ENCODE peak calls at places on chromosomes 6 and 20, in eight cellular contexts. One of them, this sample, is unnamed.

GRCh38 chr20:59820204-59821041 is 113.0 kb downstream of the SYCP2 start:
- DNase-seq in right cardiac atrium: peak
- DNase-seq in stimulated activated CD4-positive, alpha-beta T cell treated with anti-CD3 and anti-CD28 coated beads, Interleukin-1b, Interleukin-23, amount 100 ng/mL, for 1 hour: no peak
- DNase-seq in HTR-8/SVneo: no peak
- DNase-seq in KG1: no peak
- DNase-seq in tibial nerve: peak
- DNase-seq in naive thymus-derived CD8-positive, alpha-beta T cell: no peak
- DNase-seq in heart right ventricle: peak
- DNase-seq in this sample: no peak

GRCh38 chr6:158143700-158144099 is 24.4 kb downstream of the SERAC1 start:
- DNase-seq in right cardiac atrium: no peak
- DNase-seq in stimulated activated CD4-positive, alpha-beta T cell treated with anti-CD3 and anti-CD28 coated beads, Interleukin-1b, Interleukin-23, amount 100 ng/mL, for 1 hour: no peak
- DNase-seq in HTR-8/SVneo: no peak
- DNase-seq in KG1: no peak
- DNase-seq in tibial nerve: no peak
- DNase-seq in naive thymus-derived CD8-positive, alpha-beta T cell: no peak
- DNase-seq in heart right ventricle: no peak
- DNase-seq in this sample: no peak

GRCh38 chr6:95517004-95517403 is 60.3 kb upstream of the MANEA start:
- DNase-seq in right cardiac atrium: no peak
- DNase-seq in stimulated activated CD4-positive, alpha-beta T cell treated with anti-CD3 and anti-CD28 coated beads, Interleukin-1b, Interleukin-23, amount 100 ng/mL, for 1 hour: no peak
- DNase-seq in HTR-8/SVneo: no peak
- DNase-seq in KG1: no peak
- DNase-seq in tibial nerve: no peak
- DNase-seq in naive thymus-derived CD8-positive, alpha-beta T cell: no peak
- DNase-seq in heart right ventricle: no peak
- DNase-seq in this sample: no peak

GRCh38 chr20:41854765-41855164 is 236.6 kb upstream of the CHD6 start:
- DNase-seq in right cardiac atrium: no peak
- DNase-seq in stimulated activated CD4-positive, alpha-beta T cell treated with anti-CD3 and anti-CD28 coated beads, Interleukin-1b, Interleukin-23, amount 100 ng/mL, for 1 hour: no peak
- DNase-seq in HTR-8/SVneo: no peak
- DNase-seq in KG1: no peak
- DNase-seq in tibial nerve: no peak
- DNase-seq in naive thymus-derived CD8-positive, alpha-beta T cell: no peak
- DNase-seq in heart right ventricle: no peak
- DNase-seq in this sample: no peak

GRCh38 chr20:36895036-36895435 is 19.1 kb downstream of the TLDC2 start:
- DNase-seq in right cardiac atrium: no peak
- DNase-seq in stimulated activated CD4-positive, alpha-beta T cell treated with anti-CD3 and anti-CD28 coated beads, Interleukin-1b, Interleukin-23, amount 100 ng/mL, for 1 hour: no peak
- DNase-seq in HTR-8/SVneo: no peak
- DNase-seq in KG1: no peak
- DNase-seq in tibial nerve: no peak
- DNase-seq in naive thymus-derived CD8-positive, alpha-beta T cell: no peak
- DNase-seq in heart right ventricle: no peak
- DNase-seq in this sample: no peak

GRCh38 chr6:93423542-93423941 is 4.2 kb upstream of the EPHA7 start:
- DNase-seq in right cardiac atrium: peak
- DNase-seq in stimulated activated CD4-positive, alpha-beta T cell treated with anti-CD3 and anti-CD28 coated beads, Interleukin-1b, Interleukin-23, amount 100 ng/mL, for 1 hour: no peak
- DNase-seq in HTR-8/SVneo: no peak
- DNase-seq in KG1: no peak
- DNase-seq in tibial nerve: no peak
- DNase-seq in naive thymus-derived CD8-positive, alpha-beta T cell: no peak
- DNase-seq in heart right ventricle: no peak
- DNase-seq in this sample: no peak

GRCh38 chr6:168530653-168531071 is 89.7 kb downstream of the SMOC2 start:
- DNase-seq in right cardiac atrium: no peak
- DNase-seq in stimulated activated CD4-positive, alpha-beta T cell treated with anti-CD3 and anti-CD28 coated beads, Interleukin-1b, Interleukin-23, amount 100 ng/mL, for 1 hour: no peak
- DNase-seq in HTR-8/SVneo: no peak
- DNase-seq in KG1: no peak
- DNase-seq in tibial nerve: no peak
- DNase-seq in naive thymus-derived CD8-positive, alpha-beta T cell: no peak
- DNase-seq in heart right ventricle: no peak
- DNase-seq in this sample: no peak

GRCh38 chr20:62925420-62926228 is 681 bp downstream of the DIDO1 start:
- DNase-seq in right cardiac atrium: peak
- DNase-seq in stimulated activated CD4-positive, alpha-beta T cell treated with anti-CD3 and anti-CD28 coated beads, Interleukin-1b, Interleukin-23, amount 100 ng/mL, for 1 hour: no peak
- DNase-seq in HTR-8/SVneo: no peak
- DNase-seq in KG1: peak
- DNase-seq in tibial nerve: no peak
- DNase-seq in naive thymus-derived CD8-positive, alpha-beta T cell: peak
- DNase-seq in heart right ventricle: no peak
- DNase-seq in this sample: no peak

GRCh38 chr6:139820191-139820590 is 445.7 kb upstream of the CITED2 start:
- DNase-seq in right cardiac atrium: no peak
- DNase-seq in stimulated activated CD4-positive, alpha-beta T cell treated with anti-CD3 and anti-CD28 coated beads, Interleukin-1b, Interleukin-23, amount 100 ng/mL, for 1 hour: no peak
- DNase-seq in HTR-8/SVneo: peak
- DNase-seq in KG1: no peak
- DNase-seq in tibial nerve: no peak
- DNase-seq in naive thymus-derived CD8-positive, alpha-beta T cell: no peak
- DNase-seq in heart right ventricle: no peak
- DNase-seq in this sample: no peak

GRCh38 chr20:21396921-21397340 is 395 bp downstream of the NKX2-4 start:
- DNase-seq in right cardiac atrium: peak
- DNase-seq in stimulated activated CD4-positive, alpha-beta T cell treated with anti-CD3 and anti-CD28 coated beads, Interleukin-1b, Interleukin-23, amount 100 ng/mL, for 1 hour: no peak
- DNase-seq in HTR-8/SVneo: no peak
- DNase-seq in KG1: no peak
- DNase-seq in tibial nerve: no peak
- DNase-seq in naive thymus-derived CD8-positive, alpha-beta T cell: no peak
- DNase-seq in heart right ventricle: no peak
- DNase-seq in this sample: no peak

GRCh38 chr6:33254591-33254990 is 17.1 kb downstream of the VPS52 start:
- DNase-seq in right cardiac atrium: no peak
- DNase-seq in stimulated activated CD4-positive, alpha-beta T cell treated with anti-CD3 and anti-CD28 coated beads, Interleukin-1b, Interleukin-23, amount 100 ng/mL, for 1 hour: no peak
- DNase-seq in HTR-8/SVneo: no peak
- DNase-seq in KG1: no peak
- DNase-seq in tibial nerve: no peak
- DNase-seq in naive thymus-derived CD8-positive, alpha-beta T cell: no peak
- DNase-seq in heart right ventricle: no peak
- DNase-seq in this sample: no peak

GRCh38 chr20:14451458-14451857 is 114.0 kb upstream of the FLRT3 start:
- DNase-seq in right cardiac atrium: no peak
- DNase-seq in stimulated activated CD4-positive, alpha-beta T cell treated with anti-CD3 and anti-CD28 coated beads, Interleukin-1b, Interleukin-23, amount 100 ng/mL, for 1 hour: no peak
- DNase-seq in HTR-8/SVneo: no peak
- DNase-seq in KG1: no peak
- DNase-seq in tibial nerve: no peak
- DNase-seq in naive thymus-derived CD8-positive, alpha-beta T cell: no peak
- DNase-seq in heart right ventricle: no peak
- DNase-seq in this sample: no peak

GRCh38 chr6:24908555-24908954 is 27.2 kb downstream of the RIPOR2 start:
- DNase-seq in right cardiac atrium: no peak
- DNase-seq in stimulated activated CD4-positive, alpha-beta T cell treated with anti-CD3 and anti-CD28 coated beads, Interleukin-1b, Interleukin-23, amount 100 ng/mL, for 1 hour: no peak
- DNase-seq in HTR-8/SVneo: no peak
- DNase-seq in KG1: no peak
- DNase-seq in tibial nerve: no peak
- DNase-seq in naive thymus-derived CD8-positive, alpha-beta T cell: no peak
- DNase-seq in heart right ventricle: no peak
- DNase-seq in this sample: no peak

GRCh38 chr6:127447780-127448179 is 11.4 kb downstream of the KIAA0408 start:
- DNase-seq in right cardiac atrium: no peak
- DNase-seq in stimulated activated CD4-positive, alpha-beta T cell treated with anti-CD3 and anti-CD28 coated beads, Interleukin-1b, Interleukin-23, amount 100 ng/mL, for 1 hour: no peak
- DNase-seq in HTR-8/SVneo: no peak
- DNase-seq in KG1: no peak
- DNase-seq in tibial nerve: no peak
- DNase-seq in naive thymus-derived CD8-positive, alpha-beta T cell: no peak
- DNase-seq in heart right ventricle: no peak
- DNase-seq in this sample: no peak

GRCh38 chr6:19433101-19433500 is 404.1 kb upstream of the ID4 start:
- DNase-seq in right cardiac atrium: no peak
- DNase-seq in stimulated activated CD4-positive, alpha-beta T cell treated with anti-CD3 and anti-CD28 coated beads, Interleukin-1b, Interleukin-23, amount 100 ng/mL, for 1 hour: no peak
- DNase-seq in HTR-8/SVneo: no peak
- DNase-seq in KG1: no peak
- DNase-seq in tibial nerve: no peak
- DNase-seq in naive thymus-derived CD8-positive, alpha-beta T cell: no peak
- DNase-seq in heart right ventricle: no peak
- DNase-seq in this sample: no peak

GRCh38 chr6:111552241-111552744 is 53.4 kb downstream of the TRAF3IP2 start:
- DNase-seq in right cardiac atrium: peak
- DNase-seq in stimulated activated CD4-positive, alpha-beta T cell treated with anti-CD3 and anti-CD28 coated beads, Interleukin-1b, Interleukin-23, amount 100 ng/mL, for 1 hour: no peak
- DNase-seq in HTR-8/SVneo: peak
- DNase-seq in KG1: no peak
- DNase-seq in tibial nerve: peak
- DNase-seq in naive thymus-derived CD8-positive, alpha-beta T cell: no peak
- DNase-seq in heart right ventricle: peak
- DNase-seq in this sample: no peak

GRCh38 chr6:37569999-37570776 is 70.5 kb upstream of the CCDC167 start:
- DNase-seq in right cardiac atrium: no peak
- DNase-seq in stimulated activated CD4-positive, alpha-beta T cell treated with anti-CD3 and anti-CD28 coated beads, Interleukin-1b, Interleukin-23, amount 100 ng/mL, for 1 hour: no peak
- DNase-seq in HTR-8/SVneo: no peak
- DNase-seq in KG1: no peak
- DNase-seq in tibial nerve: no peak
- DNase-seq in naive thymus-derived CD8-positive, alpha-beta T cell: no peak
- DNase-seq in heart right ventricle: no peak
- DNase-seq in this sample: peak

GRCh38 chr6:118706702-118707101 is 55.3 kb upstream of the CEP85L start:
- DNase-seq in right cardiac atrium: no peak
- DNase-seq in stimulated activated CD4-positive, alpha-beta T cell treated with anti-CD3 and anti-CD28 coated beads, Interleukin-1b, Interleukin-23, amount 100 ng/mL, for 1 hour: no peak
- DNase-seq in HTR-8/SVneo: no peak
- DNase-seq in KG1: no peak
- DNase-seq in tibial nerve: no peak
- DNase-seq in naive thymus-derived CD8-positive, alpha-beta T cell: no peak
- DNase-seq in heart right ventricle: no peak
- DNase-seq in this sample: no peak

GRCh38 chr20:41426361-41426900 is 59.8 kb upstream of the EMILIN3 start:
- DNase-seq in right cardiac atrium: no peak
- DNase-seq in stimulated activated CD4-positive, alpha-beta T cell treated with anti-CD3 and anti-CD28 coated beads, Interleukin-1b, Interleukin-23, amount 100 ng/mL, for 1 hour: no peak
- DNase-seq in HTR-8/SVneo: no peak
- DNase-seq in KG1: no peak
- DNase-seq in tibial nerve: no peak
- DNase-seq in naive thymus-derived CD8-positive, alpha-beta T cell: no peak
- DNase-seq in heart right ventricle: no peak
- DNase-seq in this sample: no peak

GRCh38 chr6:14743465-14744211 is 502.2 kb upstream of the JARID2 start:
- DNase-seq in right cardiac atrium: peak
- DNase-seq in stimulated activated CD4-positive, alpha-beta T cell treated with anti-CD3 and anti-CD28 coated beads, Interleukin-1b, Interleukin-23, amount 100 ng/mL, for 1 hour: peak
- DNase-seq in HTR-8/SVneo: peak
- DNase-seq in KG1: no peak
- DNase-seq in tibial nerve: no peak
- DNase-seq in naive thymus-derived CD8-positive, alpha-beta T cell: no peak
- DNase-seq in heart right ventricle: no peak
- DNase-seq in this sample: no peak

GRCh38 chr6:163585932-163586437 is 171.5 kb downstream of the QKI start:
- DNase-seq in right cardiac atrium: peak
- DNase-seq in stimulated activated CD4-positive, alpha-beta T cell treated with anti-CD3 and anti-CD28 coated beads, Interleukin-1b, Interleukin-23, amount 100 ng/mL, for 1 hour: no peak
- DNase-seq in HTR-8/SVneo: peak
- DNase-seq in KG1: no peak
- DNase-seq in tibial nerve: peak
- DNase-seq in naive thymus-derived CD8-positive, alpha-beta T cell: no peak
- DNase-seq in heart right ventricle: peak
- DNase-seq in this sample: no peak

GRCh38 chr20:49477200-49477599 is 5.3 kb downstream of the KCNB1 start:
- DNase-seq in right cardiac atrium: no peak
- DNase-seq in stimulated activated CD4-positive, alpha-beta T cell treated with anti-CD3 and anti-CD28 coated beads, Interleukin-1b, Interleukin-23, amount 100 ng/mL, for 1 hour: no peak
- DNase-seq in HTR-8/SVneo: no peak
- DNase-seq in KG1: no peak
- DNase-seq in tibial nerve: no peak
- DNase-seq in naive thymus-derived CD8-positive, alpha-beta T cell: no peak
- DNase-seq in heart right ventricle: no peak
- DNase-seq in this sample: no peak

GRCh38 chr6:127343753-127344659 is 597 bp upstream of the ECHDC1 start:
- DNase-seq in right cardiac atrium: no peak
- DNase-seq in stimulated activated CD4-positive, alpha-beta T cell treated with anti-CD3 and anti-CD28 coated beads, Interleukin-1b, Interleukin-23, amount 100 ng/mL, for 1 hour: no peak
- DNase-seq in HTR-8/SVneo: peak
- DNase-seq in KG1: no peak
- DNase-seq in tibial nerve: no peak
- DNase-seq in naive thymus-derived CD8-positive, alpha-beta T cell: no peak
- DNase-seq in heart right ventricle: no peak
- DNase-seq in this sample: no peak

GRCh38 chr6:20426177-20427082 is 24.8 kb downstream of the E2F3 start:
- DNase-seq in right cardiac atrium: no peak
- DNase-seq in stimulated activated CD4-positive, alpha-beta T cell treated with anti-CD3 and anti-CD28 coated beads, Interleukin-1b, Interleukin-23, amount 100 ng/mL, for 1 hour: no peak
- DNase-seq in HTR-8/SVneo: no peak
- DNase-seq in KG1: no peak
- DNase-seq in tibial nerve: no peak
- DNase-seq in naive thymus-derived CD8-positive, alpha-beta T cell: no peak
- DNase-seq in heart right ventricle: no peak
- DNase-seq in this sample: no peak

GRCh38 chr20:38278763-38279162 is 18.2 kb upstream of the KIAA1755 start:
- DNase-seq in right cardiac atrium: no peak
- DNase-seq in stimulated activated CD4-positive, alpha-beta T cell treated with anti-CD3 and anti-CD28 coated beads, Interleukin-1b, Interleukin-23, amount 100 ng/mL, for 1 hour: no peak
- DNase-seq in HTR-8/SVneo: no peak
- DNase-seq in KG1: no peak
- DNase-seq in tibial nerve: no peak
- DNase-seq in naive thymus-derived CD8-positive, alpha-beta T cell: no peak
- DNase-seq in heart right ventricle: no peak
- DNase-seq in this sample: no peak

GRCh38 chr6:81697564-81697963 is 54.9 kb downstream of the TENT5A start:
- DNase-seq in right cardiac atrium: no peak
- DNase-seq in stimulated activated CD4-positive, alpha-beta T cell treated with anti-CD3 and anti-CD28 coated beads, Interleukin-1b, Interleukin-23, amount 100 ng/mL, for 1 hour: no peak
- DNase-seq in HTR-8/SVneo: no peak
- DNase-seq in KG1: no peak
- DNase-seq in tibial nerve: no peak
- DNase-seq in naive thymus-derived CD8-positive, alpha-beta T cell: no peak
- DNase-seq in heart right ventricle: no peak
- DNase-seq in this sample: no peak

GRCh38 chr6:40166963-40167362 is 232.7 kb upstream of the MOCS1 start:
- DNase-seq in right cardiac atrium: no peak
- DNase-seq in stimulated activated CD4-positive, alpha-beta T cell treated with anti-CD3 and anti-CD28 coated beads, Interleukin-1b, Interleukin-23, amount 100 ng/mL, for 1 hour: no peak
- DNase-seq in HTR-8/SVneo: no peak
- DNase-seq in KG1: no peak
- DNase-seq in tibial nerve: no peak
- DNase-seq in naive thymus-derived CD8-positive, alpha-beta T cell: no peak
- DNase-seq in heart right ventricle: no peak
- DNase-seq in this sample: no peak

GRCh38 chr6:26457407-26457795 is 354 bp upstream of the BTN2A1 start:
- DNase-seq in right cardiac atrium: peak
- DNase-seq in stimulated activated CD4-positive, alpha-beta T cell treated with anti-CD3 and anti-CD28 coated beads, Interleukin-1b, Interleukin-23, amount 100 ng/mL, for 1 hour: no peak
- DNase-seq in HTR-8/SVneo: peak
- DNase-seq in KG1: no peak
- DNase-seq in tibial nerve: no peak
- DNase-seq in naive thymus-derived CD8-positive, alpha-beta T cell: no peak
- DNase-seq in heart right ventricle: peak
- DNase-seq in this sample: no peak

GRCh38 chr6:36821581-36822335 is 17.5 kb downstream of the CPNE5 start:
- DNase-seq in right cardiac atrium: no peak
- DNase-seq in stimulated activated CD4-positive, alpha-beta T cell treated with anti-CD3 and anti-CD28 coated beads, Interleukin-1b, Interleukin-23, amount 100 ng/mL, for 1 hour: no peak
- DNase-seq in HTR-8/SVneo: no peak
- DNase-seq in KG1: no peak
- DNase-seq in tibial nerve: no peak
- DNase-seq in naive thymus-derived CD8-positive, alpha-beta T cell: no peak
- DNase-seq in heart right ventricle: no peak
- DNase-seq in this sample: no peak

GRCh38 chr6:134281388-134281787 is 36.5 kb downstream of the SGK1 start:
- DNase-seq in right cardiac atrium: no peak
- DNase-seq in stimulated activated CD4-positive, alpha-beta T cell treated with anti-CD3 and anti-CD28 coated beads, Interleukin-1b, Interleukin-23, amount 100 ng/mL, for 1 hour: no peak
- DNase-seq in HTR-8/SVneo: no peak
- DNase-seq in KG1: no peak
- DNase-seq in tibial nerve: no peak
- DNase-seq in naive thymus-derived CD8-positive, alpha-beta T cell: no peak
- DNase-seq in heart right ventricle: no peak
- DNase-seq in this sample: no peak

GRCh38 chr20:12358006-12358654 is 440.4 kb downstream of the BTBD3 start:
- DNase-seq in right cardiac atrium: no peak
- DNase-seq in stimulated activated CD4-positive, alpha-beta T cell treated with anti-CD3 and anti-CD28 coated beads, Interleukin-1b, Interleukin-23, amount 100 ng/mL, for 1 hour: no peak
- DNase-seq in HTR-8/SVneo: no peak
- DNase-seq in KG1: no peak
- DNase-seq in tibial nerve: no peak
- DNase-seq in naive thymus-derived CD8-positive, alpha-beta T cell: no peak
- DNase-seq in heart right ventricle: no peak
- DNase-seq in this sample: no peak

GRCh38 chr6:79048611-79049010 is 29.4 kb downstream of the PHIP start:
- DNase-seq in right cardiac atrium: no peak
- DNase-seq in stimulated activated CD4-positive, alpha-beta T cell treated with anti-CD3 and anti-CD28 coated beads, Interleukin-1b, Interleukin-23, amount 100 ng/mL, for 1 hour: no peak
- DNase-seq in HTR-8/SVneo: peak
- DNase-seq in KG1: no peak
- DNase-seq in tibial nerve: no peak
- DNase-seq in naive thymus-derived CD8-positive, alpha-beta T cell: peak
- DNase-seq in heart right ventricle: no peak
- DNase-seq in this sample: no peak

GRCh38 chr20:35007413-35007812 is 51.7 kb downstream of the MYH7B start:
- DNase-seq in right cardiac atrium: peak
- DNase-seq in stimulated activated CD4-positive, alpha-beta T cell treated with anti-CD3 and anti-CD28 coated beads, Interleukin-1b, Interleukin-23, amount 100 ng/mL, for 1 hour: no peak
- DNase-seq in HTR-8/SVneo: no peak
- DNase-seq in KG1: no peak
- DNase-seq in tibial nerve: peak
- DNase-seq in naive thymus-derived CD8-positive, alpha-beta T cell: no peak
- DNase-seq in heart right ventricle: no peak
- DNase-seq in this sample: peak

GRCh38 chr6:21922086-21922485 is 328.5 kb downstream of the SOX4 start:
- DNase-seq in right cardiac atrium: no peak
- DNase-seq in stimulated activated CD4-positive, alpha-beta T cell treated with anti-CD3 and anti-CD28 coated beads, Interleukin-1b, Interleukin-23, amount 100 ng/mL, for 1 hour: no peak
- DNase-seq in HTR-8/SVneo: peak
- DNase-seq in KG1: no peak
- DNase-seq in tibial nerve: no peak
- DNase-seq in naive thymus-derived CD8-positive, alpha-beta T cell: no peak
- DNase-seq in heart right ventricle: no peak
- DNase-seq in this sample: no peak

This sample was measured in Right ventricle myocardium inferior.